ENCODE peak calls at places on chromosomes 11 and 22, in five cellular contexts. O is Calu3, Y is NCI-H2107, A is GF-D8, W is hippocampal formation. M is an unnamed sample.

GRCh38 chr22:22219140-22219996 is 25.2 kb upstream of the VPREB1 start:
- DNase-seq in O (no peak), Y (no peak), A (no peak), W (no peak), M (no peak)

GRCh38 chr11:122812612-122813011 is 25.7 kb upstream of the CRTAM start:
- DNase-seq in O (no peak), Y (no peak), A (no peak), W (no peak), M (no peak)

GRCh38 chr11:13343931-13344717 is 66.5 kb downstream of the BMAL1 start:
- DNase-seq in O (peak; percentile 75), Y (peak; percentile 80), A (no peak), W (peak; percentile 42), M (peak; percentile 69)

GRCh38 chr11:60204922-60205321 is 22.0 kb upstream of the MS4A6A start:
- DNase-seq in O (no peak), Y (no peak), A (no peak), W (no peak), M (no peak)

GRCh38 chr22:37930270-37930951 is 23.0 kb downstream of the C22orf23 start:
- DNase-seq in O (no peak), Y (no peak), A (no peak), W (no peak), M (no peak)

GRCh38 chr11:47216141-47216798 is 1.5 kb downstream of the DDB2 start:
- DNase-seq in O (peak; percentile 73), Y (no peak), A (no peak), W (peak; percentile 10), M (peak; percentile 11)

GRCh38 chr11:83019888-83020579 is 51.7 kb downstream of the RAB30 start:
- DNase-seq in O (no peak), Y (no peak), A (no peak), W (peak; percentile 34), M (peak; percentile 66)

GRCh38 chr22:48169227-48169626 is 1406.8 kb downstream of the TBC1D22A start:
- DNase-seq in O (no peak), Y (no peak), A (no peak), W (no peak), M (no peak)

GRCh38 chr11:76654980-76655379 is 15.6 kb downstream of the LRRC32 start:
- DNase-seq in O (no peak), Y (no peak), A (no peak), W (no peak), M (no peak)

GRCh38 chr11:109308551-109308950 is 113.4 kb upstream of the C11orf87 start:
- DNase-seq in O (no peak), Y (no peak), A (no peak), W (no peak), M (no peak)

GRCh38 chr11:57761301-57762234 is at the start of gene CTNND1:
- DNase-seq in O (peak; percentile 89), Y (peak; percentile 88), A (peak; percentile 58), W (peak; percentile 94), M (peak; percentile 98)

M was measured in pons.